ENCODE peak calls at places on chromosome 17, in eight cellular contexts. One of them, this sample, is unnamed.

GRCh38 chr17:9647014-9647413 is 1.7 kb downstream of the USP43 start:
- DNase-seq in keratinocyte: no peak
- DNase-seq in kidney: no peak
- DNase-seq in A549: no peak
- DNase-seq in small intestine: peak; percentile 21
- DNase-seq in GM23248: no peak
- DNase-seq in heart right ventricle: no peak
- DNase-seq in AG09309: no peak
- DNase-seq in this sample: no peak

GRCh38 chr17:2837147-2837561 is 40.9 kb downstream of the RAP1GAP2 start:
- DNase-seq in keratinocyte: no peak
- DNase-seq in kidney: no peak
- DNase-seq in A549: no peak
- DNase-seq in small intestine: no peak
- DNase-seq in GM23248: no peak
- DNase-seq in heart right ventricle: no peak
- DNase-seq in AG09309: no peak
- DNase-seq in this sample: no peak

GRCh38 chr17:16080366-16080765 is 80.7 kb downstream of the TTC19 start:
- DNase-seq in keratinocyte: no peak
- DNase-seq in kidney: no peak
- DNase-seq in A549: no peak
- DNase-seq in small intestine: no peak
- DNase-seq in GM23248: no peak
- DNase-seq in heart right ventricle: no peak
- DNase-seq in AG09309: no peak
- DNase-seq in this sample: no peak

GRCh38 chr17:10420811-10421210 is 939 bp downstream of the MYH8 start:
- DNase-seq in keratinocyte: no peak
- DNase-seq in kidney: no peak
- DNase-seq in A549: no peak
- DNase-seq in small intestine: no peak
- DNase-seq in GM23248: no peak
- DNase-seq in heart right ventricle: no peak
- DNase-seq in AG09309: no peak
- DNase-seq in this sample: no peak

GRCh38 chr17:47807421-47807820 is 14.2 kb downstream of the OSBPL7 start:
- DNase-seq in keratinocyte: no peak
- DNase-seq in kidney: no peak
- DNase-seq in A549: no peak
- DNase-seq in small intestine: no peak
- DNase-seq in GM23248: no peak
- DNase-seq in heart right ventricle: no peak
- DNase-seq in AG09309: no peak
- DNase-seq in this sample: no peak

GRCh38 chr17:35801583-35802224 is 6.3 kb upstream of the MMP28 start:
- DNase-seq in keratinocyte: no peak
- DNase-seq in kidney: peak; percentile 82
- DNase-seq in A549: no peak
- DNase-seq in small intestine: peak; percentile 11
- DNase-seq in GM23248: peak; percentile 24
- DNase-seq in heart right ventricle: peak; percentile 78
- DNase-seq in AG09309: peak; percentile 68
- DNase-seq in this sample: no peak

GRCh38 chr17:72754513-72754912 is 338.0 kb downstream of the SLC39A11 start:
- DNase-seq in keratinocyte: peak; percentile 5
- DNase-seq in kidney: no peak
- DNase-seq in A549: no peak
- DNase-seq in small intestine: no peak
- DNase-seq in GM23248: no peak
- DNase-seq in heart right ventricle: no peak
- DNase-seq in AG09309: no peak
- DNase-seq in this sample: no peak

GRCh38 chr17:81342700-81343070 is 47.6 kb upstream of the SLC38A10 start:
- DNase-seq in keratinocyte: no peak
- DNase-seq in kidney: no peak
- DNase-seq in A549: no peak
- DNase-seq in small intestine: no peak
- DNase-seq in GM23248: peak; percentile 55
- DNase-seq in heart right ventricle: no peak
- DNase-seq in AG09309: no peak
- DNase-seq in this sample: no peak

GRCh38 chr17:17732892-17733670 is 51.8 kb downstream of the RAI1 start:
- DNase-seq in keratinocyte: no peak
- DNase-seq in kidney: no peak
- DNase-seq in A549: no peak
- DNase-seq in small intestine: no peak
- DNase-seq in GM23248: peak; percentile 85
- DNase-seq in heart right ventricle: no peak
- DNase-seq in AG09309: no peak
- DNase-seq in this sample: no peak
- H3K4me3 ChIP-seq in keratinocyte: no peak overlapping the region
- H3K4me3 ChIP-seq in kidney: no peak overlapping the region
- H3K4me3 ChIP-seq in A549: no peak overlapping the region
- H3K4me3 ChIP-seq in small intestine: no peak overlapping the region
- H3K4me3 ChIP-seq in GM23248: no peak overlapping the region
- H3K4me3 ChIP-seq in heart right ventricle: no peak overlapping the region
- H3K4me3 ChIP-seq in AG09309: no peak overlapping the region
- H3K4me3 ChIP-seq in this sample: no peak overlapping the region

DNA sequence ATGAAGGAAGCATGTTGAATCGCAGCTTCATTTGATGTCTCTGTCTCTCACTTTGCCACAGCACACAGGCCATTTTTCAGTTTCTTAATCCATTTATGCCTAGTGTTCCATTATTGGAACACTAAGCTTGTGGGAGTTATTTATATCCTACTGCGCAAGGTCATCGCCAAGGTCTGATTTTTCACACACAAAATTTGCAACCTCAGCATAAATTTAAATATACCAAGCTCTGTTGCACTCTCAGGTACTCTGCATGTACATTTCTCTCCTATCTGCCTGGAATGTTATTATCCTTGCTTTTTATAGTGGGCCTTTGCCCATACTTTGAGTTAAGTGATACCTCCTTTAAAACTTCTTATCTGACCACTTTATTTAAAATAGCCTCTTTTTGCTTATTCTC is 519.2 kb upstream of the TOM1L1 start:
- DNase-seq in keratinocyte: no peak
- DNase-seq in kidney: no peak
- DNase-seq in A549: no peak
- DNase-seq in small intestine: no peak
- DNase-seq in GM23248: no peak
- DNase-seq in heart right ventricle: no peak
- DNase-seq in AG09309: no peak
- DNase-seq in this sample: no peak
- H3K4me3 ChIP-seq in keratinocyte: no peak overlapping the region
- H3K4me3 ChIP-seq in kidney: no peak overlapping the region
- H3K4me3 ChIP-seq in A549: no peak overlapping the region
- H3K4me3 ChIP-seq in small intestine: no peak overlapping the region
- H3K4me3 ChIP-seq in GM23248: no peak overlapping the region
- H3K4me3 ChIP-seq in heart right ventricle: no peak overlapping the region
- H3K4me3 ChIP-seq in AG09309: no peak overlapping the region
- H3K4me3 ChIP-seq in this sample: no peak overlapping the region

DNA sequence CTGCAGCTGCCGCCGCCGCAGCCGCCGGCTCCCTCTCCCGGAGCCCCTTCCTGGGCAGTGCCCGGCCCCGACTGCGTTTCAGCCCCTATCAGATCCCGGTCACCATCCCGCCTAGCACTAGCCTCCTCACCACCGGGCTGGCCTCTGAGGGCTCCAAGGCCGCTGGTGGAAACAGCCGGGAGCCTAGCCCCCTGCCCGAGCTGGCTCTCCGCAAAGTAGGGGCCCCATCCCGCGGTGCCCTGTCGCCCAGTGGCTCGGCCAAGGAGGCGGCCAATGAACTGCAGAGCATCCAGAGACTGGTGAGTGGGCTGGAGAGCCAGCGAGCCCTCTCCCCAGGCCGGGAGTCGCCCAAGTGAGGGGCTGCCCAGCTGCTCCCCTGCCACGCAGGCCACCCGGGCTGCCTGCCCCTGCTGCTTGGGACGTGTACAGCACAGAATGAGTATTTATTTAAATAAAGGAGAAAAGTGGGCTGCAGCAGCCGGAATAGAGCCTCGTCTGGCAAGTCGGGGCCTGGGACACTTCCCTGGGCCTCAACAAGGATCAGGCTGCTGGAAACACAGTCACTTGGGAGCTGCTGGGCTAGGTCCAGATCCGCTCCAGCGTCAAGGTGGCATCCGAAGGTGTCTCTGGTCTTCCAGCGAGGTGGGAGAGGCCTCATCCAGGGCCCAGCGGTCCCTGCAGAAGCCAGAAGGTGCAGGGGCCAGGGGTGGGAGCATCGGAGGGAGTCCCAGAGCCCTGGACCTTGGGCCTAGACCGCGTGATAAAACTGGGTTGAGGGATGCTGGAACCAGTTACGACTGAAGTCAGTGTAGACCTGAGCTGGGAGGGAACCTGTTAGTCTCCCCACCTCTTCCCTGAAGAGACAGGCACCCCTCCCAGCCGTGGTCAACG is 8.8 kb downstream of the TBX2 start:
- DNase-seq in keratinocyte: no peak
- DNase-seq in kidney: peak; percentile 74
- DNase-seq in A549: no peak
- DNase-seq in small intestine: no peak
- DNase-seq in GM23248: no peak
- DNase-seq in heart right ventricle: no peak
- DNase-seq in AG09309: no peak
- DNase-seq in this sample: no peak
- H3K4me3 ChIP-seq in keratinocyte: no peak overlapping the region
- H3K4me3 ChIP-seq in kidney: peak overlapping the region; percentile 87
- H3K4me3 ChIP-seq in A549: peak overlapping the region; percentile 46
- H3K4me3 ChIP-seq in small intestine: no peak overlapping the region
- H3K4me3 ChIP-seq in GM23248: no peak overlapping the region
- H3K4me3 ChIP-seq in heart right ventricle: peak overlapping the region; percentile 70
- H3K4me3 ChIP-seq in AG09309: no peak overlapping the region
- H3K4me3 ChIP-seq in this sample: peak overlapping the region; percentile 82

DNA sequence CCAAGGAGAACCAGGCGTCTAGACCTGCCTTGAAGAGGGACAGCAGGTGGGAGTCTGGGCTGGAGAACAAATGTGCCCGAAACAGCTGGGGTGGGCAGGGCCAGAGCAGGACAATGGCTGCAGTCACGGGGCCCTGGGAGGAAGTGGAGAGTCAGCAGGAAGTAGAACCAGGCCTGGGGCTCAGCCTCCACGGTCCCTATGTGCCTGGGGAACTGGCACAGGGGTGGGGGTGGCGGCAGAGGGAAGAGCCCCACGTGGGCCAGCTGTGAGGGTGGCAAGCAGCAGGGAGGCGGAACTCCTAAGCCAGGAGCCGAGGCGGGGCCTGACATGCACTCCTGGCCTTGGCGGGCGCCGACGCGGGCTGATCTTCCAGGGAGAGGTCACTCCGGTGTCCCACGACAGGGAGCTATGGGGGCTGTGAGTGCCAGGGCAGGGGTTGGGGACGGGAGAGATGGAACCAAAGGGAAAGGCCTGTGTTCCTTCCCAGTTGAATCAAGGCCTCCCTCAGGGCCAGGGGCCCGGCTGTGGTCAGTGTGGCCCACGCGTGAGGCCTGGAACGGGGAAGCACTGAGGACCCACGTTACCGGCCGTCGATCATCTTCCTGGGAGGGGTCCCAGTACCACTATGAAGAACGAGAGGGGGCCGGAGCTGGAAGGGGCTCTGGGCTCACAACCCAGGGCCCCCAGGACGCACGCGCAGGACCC is 42.7 kb downstream of the TIMM22 start:
- DNase-seq in keratinocyte: no peak
- DNase-seq in kidney: peak; percentile 88
- DNase-seq in A549: no peak
- DNase-seq in small intestine: peak; percentile 13
- DNase-seq in GM23248: no peak
- DNase-seq in heart right ventricle: peak; percentile 83
- DNase-seq in AG09309: no peak
- DNase-seq in this sample: no peak
- H3K4me3 ChIP-seq in keratinocyte: no peak overlapping the region
- H3K4me3 ChIP-seq in kidney: no peak overlapping the region
- H3K4me3 ChIP-seq in A549: no peak overlapping the region
- H3K4me3 ChIP-seq in small intestine: no peak overlapping the region
- H3K4me3 ChIP-seq in GM23248: no peak overlapping the region
- H3K4me3 ChIP-seq in heart right ventricle: peak overlapping the region; percentile 34
- H3K4me3 ChIP-seq in AG09309: no peak overlapping the region
- H3K4me3 ChIP-seq in this sample: peak overlapping the region; percentile 12